ENCODE peak calls at places on chromosomes 13 and 19, in ten cellular contexts. N is CD4-positive, alpha-beta T cell; Q is nephron progenitor cell; F is fibroblast of lung; D is heart right ventricle; I is mucosa of descending colon; J is MM.1S; H is osteoblast; R is astrocyte of the spinal cord; B is fibroblast of the aortic adventitia. M is an unnamed sample.

GRCh38 chr13:24148414-24149305 is 11.9 kb upstream of the SPATA13 start:
- DNase-seq in N (no peak), Q (no peak), F (peak), D (no peak), I (no peak), J (no peak), H (peak), R (peak), B (peak), M (no peak)

GRCh38 chr13:71864094-71864980 is 2.7 kb downstream of the DACH1 start:
- DNase-seq in N (no peak), Q (peak), F (peak), D (peak), I (peak), J (no peak), H (peak), R (peak), B (no peak), M (peak)

GRCh38 chr19:10568444-10568825 is 344 bp downstream of the CDKN2D start:
- DNase-seq in N (peak), Q (no peak), F (no peak), D (peak), I (peak), J (peak), H (no peak), R (peak), B (no peak), M (no peak)

GRCh38 chr13:64164435-64164834 is 2748.8 kb upstream of the PCDH20 start:
- DNase-seq in N (no peak), Q (no peak), F (no peak), D (no peak), I (no peak), J (no peak), H (no peak), R (no peak), B (no peak), M (no peak)

GRCh38 chr13:83895994-83896580 is 13.8 kb upstream of the SLITRK1 start:
- DNase-seq in N (no peak), Q (no peak), F (peak), D (no peak), I (no peak), J (no peak), H (no peak), R (peak), B (no peak), M (no peak)

GRCh38 chr19:5578094-5578846 is 10.5 kb upstream of the TINCR start:
- DNase-seq in N (peak), Q (peak), F (no peak), D (peak), I (peak), J (peak), H (peak), R (no peak), B (peak), M (peak)

GRCh38 chr13:34419025-34419424 is 523.0 kb upstream of the NBEA start:
- DNase-seq in N (no peak), Q (no peak), F (no peak), D (no peak), I (no peak), J (no peak), H (no peak), R (no peak), B (no peak), M (no peak)

GRCh38 chr13:69389899-69390298 is 717.7 kb upstream of the ATXN8OS start:
- DNase-seq in N (no peak), Q (no peak), F (no peak), D (no peak), I (no peak), J (no peak), H (no peak), R (no peak), B (no peak), M (no peak)

GRCh38 chr13:60214213-60215079 is 50.7 kb upstream of the DIAPH3 start:
- DNase-seq in N (no peak), Q (no peak), F (no peak), D (no peak), I (no peak), J (no peak), H (no peak), R (no peak), B (peak), M (no peak)

GRCh38 chr13:68078457-68078856 is 848.3 kb upstream of the PCDH9 start:
- DNase-seq in N (no peak), Q (no peak), F (no peak), D (no peak), I (no peak), J (no peak), H (no peak), R (no peak), B (no peak), M (no peak)

GRCh38 chr19:2500861-2501260 is 24.9 kb downstream of the GADD45B start:
- DNase-seq in N (no peak), Q (no peak), F (no peak), D (no peak), I (no peak), J (no peak), H (peak), R (no peak), B (peak), M (no peak)

GRCh38 chr13:44972956-44973581 is 16.2 kb downstream of the NUFIP1 start:
- DNase-seq in N (no peak), Q (no peak), F (peak), D (no peak), I (no peak), J (no peak), H (no peak), R (peak), B (peak), M (no peak)

GRCh38 chr13:30880756-30881155 is 25.3 kb upstream of the MEDAG start:
- DNase-seq in N (no peak), Q (no peak), F (peak), D (no peak), I (no peak), J (no peak), H (no peak), R (peak), B (peak), M (no peak)

GRCh38 chr13:105196052-105196451 is 1339.4 kb downstream of the EFNB2 start:
- DNase-seq in N (no peak), Q (peak), F (peak), D (no peak), I (no peak), J (no peak), H (peak), R (peak), B (peak), M (no peak)

GRCh38 chr19:17757125-17757524 is 5.8 kb downstream of the FCHO1 start:
- DNase-seq in N (no peak), Q (no peak), F (peak), D (peak), I (peak), J (no peak), H (peak), R (peak), B (peak), M (no peak)

GRCh38 chr13:47459512-47459911 is 541.6 kb downstream of the SUCLA2 start:
- DNase-seq in N (no peak), Q (no peak), F (peak), D (no peak), I (no peak), J (no peak), H (no peak), R (peak), B (peak), M (no peak)

GRCh38 chr19:19343016-19343362 is 22.4 kb downstream of the MAU2 start:
- DNase-seq in N (no peak), Q (no peak), F (no peak), D (no peak), I (no peak), J (no peak), H (peak), R (no peak), B (no peak), M (no peak)
- TF ChIP-seq CTCF in N (no peak), Q (no peak), F (no peak), D (no peak), I (no peak), J (peak), H (no peak), R (no peak), B (no peak), M (peak)

DNA sequence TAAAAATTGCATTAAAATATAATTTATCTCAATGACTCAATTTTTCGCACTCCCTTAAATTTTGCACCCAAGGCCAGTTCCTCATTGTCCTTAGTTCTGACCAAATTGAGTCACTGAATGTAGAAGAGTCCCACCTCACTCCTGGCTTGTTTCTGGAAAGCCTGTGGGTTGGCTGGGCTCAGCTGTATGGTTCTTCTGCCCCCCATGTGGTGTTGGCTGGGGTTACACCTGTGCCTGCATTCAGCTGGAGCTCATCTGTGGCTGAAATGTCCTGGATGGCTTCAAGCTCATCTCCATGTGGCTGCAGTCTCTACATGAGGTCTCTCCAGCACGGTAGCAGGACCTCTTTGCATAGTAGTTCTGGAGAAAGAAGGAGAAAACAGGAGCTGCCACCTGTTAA is 7.2 kb upstream of the IRGC start:
- DNase-seq in N (no peak), Q (no peak), F (no peak), D (no peak), I (no peak), J (no peak), H (no peak), R (no peak), B (no peak), M (no peak)
- TF ChIP-seq CTCF in N (no peak), Q (no peak), F (no peak), D (no peak), I (no peak), J (no peak), H (no peak), R (no peak), B (no peak), M (no peak)

GRCh38 chr13:50267917-50268316 is 252.7 kb downstream of the KCNRG start:
- DNase-seq in N (no peak), Q (no peak), F (no peak), D (no peak), I (no peak), J (no peak), H (no peak), R (no peak), B (no peak), M (no peak)

GRCh38 chr13:50274181-50274580 is 258.9 kb downstream of the KCNRG start:
- DNase-seq in N (no peak), Q (no peak), F (no peak), D (no peak), I (no peak), J (no peak), H (no peak), R (no peak), B (no peak), M (no peak)

GRCh38 chr13:50268500-50268899 is 253.3 kb downstream of the KCNRG start:
- DNase-seq in N (no peak), Q (no peak), F (no peak), D (no peak), I (no peak), J (no peak), H (no peak), R (no peak), B (peak), M (no peak)
- TF ChIP-seq CTCF in N (peak), Q (no peak), F (no peak), D (no peak), I (no peak), J (no peak), H (peak), R (no peak), B (peak), M (no peak)

GRCh38 chr13:25249001-25249543 is 38.2 kb downstream of the MTMR6 start:
- DNase-seq in N (no peak), Q (no peak), F (peak), D (no peak), I (no peak), J (no peak), H (no peak), R (peak), B (peak), M (no peak)
- TF ChIP-seq CTCF in N (no peak), Q (peak), F (peak), D (peak), I (no peak), J (no peak), H (peak), R (peak), B (peak), M (no peak)

GRCh38 chr19:40567750-40568494 is 8.8 kb upstream of the SHKBP1 start:
- DNase-seq in N (no peak), Q (peak), F (peak), D (no peak), I (no peak), J (no peak), H (peak), R (no peak), B (no peak), M (no peak)

GRCh38 chr19:40570313-40571004 is 6.2 kb upstream of the SHKBP1 start:
- DNase-seq in N (peak), Q (peak), F (peak), D (peak), I (peak), J (peak), H (peak), R (peak), B (peak), M (peak)

GRCh38 chr19:40571831-40572495 is 4.7 kb upstream of the SHKBP1 start:
- DNase-seq in N (no peak), Q (no peak), F (no peak), D (no peak), I (no peak), J (no peak), H (peak), R (no peak), B (no peak), M (no peak)

GRCh38 chr19:40567040-40567749 is 9.5 kb upstream of the SHKBP1 start:
- DNase-seq in N (no peak), Q (peak), F (peak), D (no peak), I (no peak), J (no peak), H (peak), R (no peak), B (no peak), M (no peak)

GRCh38 chr19:40571005-40571318 is 5.7 kb upstream of the SHKBP1 start:
- DNase-seq in N (no peak), Q (no peak), F (no peak), D (no peak), I (no peak), J (no peak), H (no peak), R (no peak), B (no peak), M (no peak)
- TF ChIP-seq CTCF in N (no peak), Q (no peak), F (no peak), D (no peak), I (no peak), J (no peak), H (no peak), R (no peak), B (no peak), M (no peak)

DNA sequence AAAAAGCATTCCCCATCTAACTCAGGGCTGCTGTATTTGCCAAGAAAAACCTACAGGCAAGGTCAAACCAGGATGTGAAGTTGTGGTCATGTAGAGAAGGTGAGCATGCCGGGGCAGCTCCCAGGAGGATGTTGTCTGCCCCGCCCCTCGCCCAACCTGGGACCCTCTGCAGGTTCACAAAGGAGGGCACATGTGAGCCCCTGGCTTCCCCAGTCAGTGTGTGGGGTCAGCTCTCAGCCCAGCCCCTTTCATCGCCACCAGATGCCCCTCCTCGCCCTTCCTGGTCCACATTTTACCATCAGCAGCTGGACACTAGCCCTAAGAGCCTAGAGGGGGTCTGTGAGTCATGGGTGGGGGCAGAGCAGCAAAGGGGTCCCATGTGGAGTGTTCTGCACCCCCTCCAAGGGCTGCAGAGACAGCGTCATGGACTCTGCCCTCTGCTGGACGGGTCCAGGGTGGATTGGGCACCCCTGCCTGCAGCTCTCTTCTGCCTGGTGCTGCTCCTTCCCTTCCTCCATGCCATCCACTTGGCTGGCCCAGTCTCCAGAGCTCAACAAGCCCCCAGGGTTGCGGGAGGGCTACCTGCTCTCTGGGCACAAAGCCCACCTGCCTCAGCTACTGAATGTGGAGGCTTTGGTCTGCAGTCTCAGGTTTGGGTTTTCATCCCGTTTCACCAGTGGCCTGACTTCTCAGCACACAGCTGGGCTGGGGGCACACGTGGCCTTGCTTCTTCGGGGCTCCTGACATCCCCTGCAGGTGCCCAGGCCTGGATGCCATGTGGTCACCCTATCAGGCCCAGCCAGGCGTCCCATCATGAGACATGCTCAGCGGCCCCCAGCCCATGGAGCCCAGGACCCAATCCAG is 3.7 kb downstream of the PLEKHF1 start:
- DNase-seq in N (no peak), Q (no peak), F (no peak), D (no peak), I (no peak), J (no peak), H (peak), R (no peak), B (no peak), M (no peak)
- TF ChIP-seq CTCF in N (no peak), Q (no peak), F (no peak), D (no peak), I (no peak), J (peak), H (peak), R (peak), B (peak), M (no peak)

GRCh38 chr13:93953856-93954255 is 525.6 kb downstream of the DCT start:
- DNase-seq in N (no peak), Q (no peak), F (no peak), D (no peak), I (no peak), J (no peak), H (no peak), R (no peak), B (peak), M (no peak)

GRCh38 chr13:93947651-93948050 is 531.8 kb downstream of the DCT start:
- DNase-seq in N (no peak), Q (no peak), F (no peak), D (no peak), I (no peak), J (peak), H (no peak), R (no peak), B (no peak), M (no peak)

GRCh38 chr13:93956416-93956815 is 523.1 kb downstream of the DCT start:
- DNase-seq in N (no peak), Q (no peak), F (peak), D (no peak), I (no peak), J (no peak), H (no peak), R (no peak), B (peak), M (no peak)

GRCh38 chr13:93948523-93948922 is 531.0 kb downstream of the DCT start:
- DNase-seq in N (no peak), Q (no peak), F (no peak), D (no peak), I (no peak), J (no peak), H (no peak), R (no peak), B (no peak), M (no peak)

GRCh38 chr13:93951153-93951552 is 528.3 kb downstream of the DCT start:
- DNase-seq in N (no peak), Q (no peak), F (no peak), D (no peak), I (no peak), J (no peak), H (no peak), R (peak), B (peak), M (no peak)
- TF ChIP-seq CTCF in N (no peak), Q (no peak), F (peak), D (peak), I (no peak), J (peak), H (peak), R (peak), B (peak), M (no peak)